ENCODE peak calls at places on chromosomes 3 and 15, in seven cellular contexts. D is heart right ventricle; J is CD8-positive, alpha-beta memory T cell; B is SJSA1; H is substantia nigra; X is GM23338; E is ovary. P is an unnamed sample.

GRCh38 chr3:56593455-56594158 is 36.6 kb downstream of the CCDC66 start:
- DNase-seq in B (no peak), D (no peak), E (no peak), H (no peak), J (peak), X (no peak), P (no peak)

GRCh38 chr3:143119009-143119914 is at the start of gene CHST2:
- DNase-seq in B (peak), E (peak), X (peak), J (peak), D (peak), H (peak), P (peak)

GRCh38 chr3:108159128-108159527 is 63.1 kb downstream of the IFT57 start:
- DNase-seq in B (no peak), D (no peak), E (no peak), J (no peak), H (no peak), X (no peak), P (no peak)

GRCh38 chr15:56775632-56776031 is 42.3 kb upstream of the ZNF280D start:
- DNase-seq in X (no peak), J (no peak), B (no peak), E (no peak), D (no peak), H (no peak), P (no peak)

GRCh38 chr15:58585668-58586461 is 154.1 kb downstream of the LIPC start:
- DNase-seq in J (no peak), B (no peak), D (no peak), X (no peak), E (no peak), H (no peak), P (no peak)

GRCh38 chr15:101027273-101027901 is 108.2 kb downstream of the LRRK1 start:
- DNase-seq in J (no peak), B (no peak), E (peak), H (no peak), X (no peak), D (peak), P (peak)

GRCh38 chr3:195208183-195208582 is 62.8 kb downstream of the XXYLT1 start:
- DNase-seq in X (no peak), B (no peak), E (no peak), H (no peak), D (no peak), J (no peak), P (no peak)

GRCh38 chr15:34582461-34583357 is 742 bp downstream of the GOLGA8B start:
- DNase-seq in H (no peak), X (peak), E (peak), D (no peak), J (peak), B (peak), P (peak)

GRCh38 chr3:155407331-155407730 is 113.8 kb upstream of the STRIT1 start:
- DNase-seq in X (no peak), B (no peak), E (no peak), H (no peak), J (no peak), D (no peak), P (no peak)

GRCh38 chr3:53700441-53700840 is 145.8 kb downstream of the CHDH start:
- DNase-seq in B (no peak), J (no peak), X (no peak), H (no peak), D (no peak), E (no peak), P (no peak)

GRCh38 chr3:55305714-55306485 is 181.2 kb downstream of the WNT5A start:
- DNase-seq in B (no peak), J (no peak), H (no peak), X (no peak), E (no peak), D (no peak), P (no peak)

GRCh38 chr3:43865887-43866528 is 175.3 kb downstream of the ABHD5 start:
- DNase-seq in B (no peak), X (no peak), E (no peak), J (no peak), D (no peak), H (no peak), P (no peak)

GRCh38 chr3:176896640-176897039 is 300.6 kb downstream of the TBL1XR1 start:
- DNase-seq in J (no peak), H (no peak), E (no peak), B (no peak), X (no peak), D (no peak), P (no peak)

GRCh38 chr3:113104746-113105479 is 106.4 kb upstream of the BOC start:
- DNase-seq in H (peak), D (no peak), X (peak), J (no peak), E (peak), B (no peak), P (no peak)

GRCh38 chr15:59722032-59722431 is 32.9 kb upstream of the BNIP2 start:
- DNase-seq in B (no peak), X (no peak), E (no peak), D (no peak), H (no peak), J (no peak), P (no peak)

GRCh38 chr3:98733055-98733777 is 29.9 kb upstream of the ST3GAL6 start:
- DNase-seq in B (peak), H (no peak), D (peak), E (peak), X (no peak), J (no peak), P (peak)

GRCh38 chr15:99951471-99951870 is 218.2 kb upstream of the LYSMD4 start:
- DNase-seq in D (no peak), H (no peak), X (no peak), B (no peak), J (no peak), E (no peak), P (no peak)

GRCh38 chr3:192889694-192890093 is 28.0 kb downstream of the MB21D2 start:
- DNase-seq in X (no peak), D (no peak), E (no peak), J (no peak), H (no peak), B (no peak), P (no peak)

GRCh38 chr3:86978111-86978528 is 12.8 kb downstream of the VGLL3 start:
- DNase-seq in E (no peak), H (no peak), D (no peak), X (no peak), B (no peak), J (no peak), P (no peak)

GRCh38 chr15:83815506-83815905 is 161.6 kb downstream of the ADAMTSL3 start:
- DNase-seq in X (no peak), B (no peak), D (no peak), J (no peak), H (no peak), E (no peak), P (no peak)

DNA sequence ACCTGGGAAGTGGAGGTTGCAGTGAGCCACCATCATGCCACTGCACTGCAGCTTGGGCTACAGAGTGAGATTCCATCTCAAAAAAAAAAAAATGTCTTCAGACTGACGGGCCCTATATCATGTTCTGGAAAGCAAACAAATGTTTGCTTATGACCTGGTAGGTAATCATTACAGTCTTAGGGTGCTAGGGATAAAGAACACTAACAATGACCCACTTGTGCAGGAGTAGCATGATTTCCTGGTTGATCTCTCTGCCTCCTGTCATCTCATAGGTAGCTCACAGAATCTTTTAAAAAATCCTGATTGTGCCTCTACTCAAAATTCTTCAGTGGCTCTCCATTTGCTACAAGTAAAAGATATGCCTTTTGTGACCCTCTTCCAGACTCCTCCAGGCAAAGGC is 74.5 kb upstream of the TSPAN3 start:
- DNase-seq in H (no peak), D (no peak), X (no peak), B (no peak), J (no peak), E (no peak), P (no peak)
- H3K27ac ChIP-seq in H (no peak), D (no peak), X (no peak), B (peak), J (no peak), E (no peak), P (no peak)

GRCh38 chr3:161863775-161864174 is 367.2 kb downstream of the OTOL1 start:
- DNase-seq in H (no peak), J (no peak), D (no peak), E (no peak), X (no peak), B (no peak), P (no peak)
- H3K27ac ChIP-seq in H (no peak), J (no peak), D (no peak), E (no peak), X (no peak), B (no peak), P (no peak)

DNA sequence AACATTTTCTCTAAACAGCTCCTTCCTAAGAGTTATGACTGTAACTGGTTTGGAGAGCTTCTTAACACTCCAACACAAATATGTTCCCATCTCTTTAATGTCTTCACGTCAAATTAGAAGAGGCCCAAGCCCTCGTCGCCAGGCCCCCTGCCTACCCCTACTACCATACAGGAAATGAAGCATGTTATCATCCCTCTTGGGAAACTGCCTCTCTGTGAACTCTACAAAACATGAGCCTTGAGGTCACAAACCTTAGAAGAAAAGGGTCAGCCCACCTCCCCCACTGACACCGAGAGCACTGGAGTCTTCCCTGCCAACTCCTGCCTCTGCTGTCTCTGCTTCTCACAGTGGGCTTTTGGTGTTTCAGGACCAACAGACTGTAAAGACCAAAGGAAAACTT is 243.1 kb upstream of the STT3B start:
- DNase-seq in E (no peak), X (no peak), H (no peak), D (no peak), J (no peak), B (no peak), P (no peak)
- H3K27ac ChIP-seq in E (peak), X (no peak), H (no peak), D (no peak), J (no peak), B (no peak), P (no peak)

GRCh38 chr3:114623420-114624046 is 329.7 kb downstream of the TIGIT start:
- DNase-seq in J (no peak), X (no peak), B (peak), D (no peak), E (no peak), H (no peak), P (no peak)
- H3K27ac ChIP-seq in J (no peak), X (no peak), B (peak), D (peak), E (peak), H (peak), P (no peak)

GRCh38 chr3:48084170-48084569 is 68.0 kb upstream of the MAP4 start:
- DNase-seq in X (no peak), J (no peak), H (no peak), E (no peak), B (no peak), D (no peak), P (no peak)

GRCh38 chr3:48086736-48087470 is 70.7 kb upstream of the MAP4 start:
- DNase-seq in X (no peak), H (no peak), J (no peak), B (peak), D (no peak), E (no peak), P (no peak)

GRCh38 chr3:48088056-48088748 is 72.0 kb upstream of the MAP4 start:
- DNase-seq in E (no peak), D (peak), H (no peak), X (peak), B (peak), J (no peak), P (peak)

GRCh38 chr3:48082580-48083187 is 66.5 kb upstream of the MAP4 start:
- DNase-seq in D (no peak), E (no peak), X (no peak), J (no peak), B (no peak), H (no peak), P (no peak)

DNA sequence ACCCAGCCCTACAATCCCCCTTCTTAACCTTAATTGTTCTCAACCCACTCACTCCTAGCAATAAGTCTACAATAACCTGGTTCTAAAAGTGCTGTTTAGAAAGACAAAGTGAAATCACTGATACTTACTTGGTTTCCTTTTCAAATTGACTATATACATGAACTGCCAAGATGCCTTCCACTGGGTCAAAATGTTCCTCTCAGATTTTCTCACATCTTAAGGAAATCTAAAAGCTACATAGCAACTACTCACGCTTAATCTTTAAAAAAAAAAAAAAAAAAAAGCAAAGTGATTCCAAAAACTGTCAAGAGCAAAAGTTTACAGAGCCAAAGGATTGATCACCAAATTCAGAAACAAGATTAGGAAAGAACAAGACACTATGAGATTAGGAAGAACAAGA is 68.7 kb upstream of the MAP4 start:
- DNase-seq in E (no peak), H (no peak), X (no peak), J (no peak), D (no peak), B (no peak), P (no peak)
- H3K27ac ChIP-seq in E (no peak), H (no peak), X (peak), J (no peak), D (peak), B (no peak), P (no peak)

DNA sequence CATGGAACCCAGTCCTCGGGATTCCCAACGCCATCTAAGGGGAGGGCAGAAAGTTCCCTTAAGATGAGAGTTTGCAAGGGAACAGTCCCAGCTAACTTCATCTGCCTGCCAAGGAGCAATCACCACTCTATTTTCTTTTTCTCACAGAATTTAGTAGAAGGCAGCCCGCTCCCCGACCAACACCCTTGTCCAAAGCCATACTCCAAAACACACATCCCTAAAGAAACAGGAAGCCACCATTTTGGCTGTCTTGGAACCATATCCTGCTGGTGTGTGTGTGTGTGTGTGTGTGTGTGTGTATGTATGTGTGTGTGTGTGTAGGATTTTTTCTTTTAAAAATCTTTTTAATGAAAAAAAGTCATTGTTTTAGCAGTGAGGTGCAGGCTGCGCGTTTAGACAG is 7.0 kb upstream of the FGD5 start:
- DNase-seq in E (no peak), D (peak), J (no peak), X (peak), B (no peak), H (no peak), P (no peak)
- H3K27ac ChIP-seq in E (peak), D (peak), J (no peak), X (no peak), B (no peak), H (no peak), P (no peak)

GRCh38 chr3:129555176-129555575 is 12.2 kb downstream of the H1-8 start:
- DNase-seq in B (no peak), H (no peak), D (no peak), E (no peak), X (no peak), J (no peak), P (no peak)
- H3K27ac ChIP-seq in B (peak), H (no peak), D (no peak), E (peak), X (no peak), J (no peak), P (no peak)

DNA sequence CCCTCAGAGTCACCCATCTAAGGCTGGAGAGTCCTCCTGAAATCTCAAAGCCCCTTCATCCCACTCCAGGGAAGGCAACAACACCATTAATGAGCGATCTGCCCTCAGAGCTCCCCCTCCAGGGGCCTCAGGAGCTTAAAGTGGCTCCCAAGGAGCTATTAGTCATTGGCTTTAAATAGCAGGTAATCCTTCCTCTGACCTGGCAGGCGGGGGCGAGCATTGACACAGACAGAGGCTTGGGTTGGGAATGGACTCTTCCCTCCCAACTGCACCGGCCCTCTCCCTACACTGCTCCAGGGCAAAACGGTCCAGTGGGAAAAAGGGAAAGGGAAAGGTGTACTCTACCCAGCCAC is 1.4 kb downstream of the MFGE8 start:
- DNase-seq in D (peak), B (no peak), H (no peak), J (no peak), E (no peak), X (peak), P (peak)
- H3K27ac ChIP-seq in D (peak), B (no peak), H (no peak), J (no peak), E (peak), X (peak), P (peak)

P was measured in WERI-Rb-1.